ENCODE peak calls at places on chromosomes 13 and 19, in four cellular contexts. Y is cortex of kidney; M is Daoy; R is activated T-helper 1 cell treated with anti-CD3 and anti-CD28 coated beads, Interleukin-2, amount 50 U/mL, for 16 hours. S is an unnamed sample.

GRCh38 chr19:50327461-50328256 is 1.5 kb downstream of the KCNC3 start:
- DNase-seq in Y (no peak), M (no peak), R (no peak), S (no peak)

GRCh38 chr13:23469901-23470525 is 36.5 kb upstream of the SACS start:
- DNase-seq in Y (no peak), M (no peak), R (no peak), S (no peak)

GRCh38 chr19:13132471-13133166 is 14.6 kb downstream of the NACC1 start:
- DNase-seq in Y (no peak), M (peak), R (peak), S (peak)

GRCh38 chr13:111472559-111473460 is 152.4 kb downstream of the TEX29 start:
- DNase-seq in Y (no peak), M (no peak), R (no peak), S (no peak)

GRCh38 chr19:510606-511100 is 3.4 kb downstream of the TPGS1 start:
- DNase-seq in Y (no peak), M (peak), R (peak), S (peak)

GRCh38 chr19:11288349-11288748 is 7.6 kb upstream of the TSPAN16 start:
- DNase-seq in Y (no peak), M (no peak), R (no peak), S (no peak)

GRCh38 chr13:113115363-113116205 is 7.0 kb upstream of the F10 start:
- DNase-seq in Y (no peak), M (no peak), R (no peak), S (no peak)

GRCh38 chr13:36190771-36191170 is 23.6 kb downstream of the SOHLH2 start:
- DNase-seq in Y (no peak), M (no peak), R (no peak), S (no peak)

GRCh38 chr19:58513694-58514563 is 2.1 kb upstream of the SLC27A5 start:
- DNase-seq in Y (no peak), M (peak), R (peak), S (peak)

GRCh38 chr13:88857256-88857655 is 1186.1 kb downstream of the SLITRK5 start:
- DNase-seq in Y (no peak), M (no peak), R (no peak), S (no peak)

GRCh38 chr13:107767119-107767518 is 448.2 kb downstream of the LIG4 start:
- DNase-seq in Y (no peak), M (peak), R (no peak), S (no peak)

GRCh38 chr13:43675577-43675976 is 111.2 kb downstream of the ENOX1 start:
- DNase-seq in Y (no peak), M (no peak), R (no peak), S (no peak)

GRCh38 chr13:73060251-73061160 is 1.7 kb downstream of the KLF5 start:
- DNase-seq in Y (no peak), M (peak), R (no peak), S (no peak)

GRCh38 chr19:33350538-33351309 is 22.8 kb upstream of the CEBPG start:
- DNase-seq in Y (no peak), M (peak), R (no peak), S (no peak)